ENCODE peak calls at places on chromosomes 4 and X, in four cellular contexts. M, O, I and K are unnamed samples.

GRCh38 chr4:145933134-145933533 is 5.5 kb downstream of the ZNF827 start:
- DNase-seq in M (no peak), O (no peak), I (no peak), K (no peak)

GRCh38 chr4:128880662-128881061 is 71.2 kb downstream of the JADE1 start:
- DNase-seq in M (peak; percentile 32), O (no peak), I (no peak), K (no peak)

GRCh38 chr4:54318904-54319303 is 89.8 kb downstream of the PDGFRA start:
- DNase-seq in M (peak; percentile 74), O (peak; percentile 11), I (peak; percentile 15), K (no peak)

GRCh38 chrX:136856527-136856926 is 24.0 kb downstream of the RBMX start:
- DNase-seq in M (no peak), O (no peak), I (no peak), K (peak; percentile 40)

GRCh38 chr4:113086172-113086695 is 36.8 kb downstream of the ANK2 start:
- DNase-seq in M (peak; percentile 7), O (no peak), I (no peak), K (no peak)

GRCh38 chr4:108170729-108171540 is 2.2 kb upstream of the LEF1 start:
- DNase-seq in M (no peak), O (no peak), I (no peak), K (no peak)

GRCh38 chrX:131729295-131729694 is 185.4 kb downstream of the OR13H1 start:
- DNase-seq in M (no peak), O (no peak), I (no peak), K (no peak)

GRCh38 chr4:182554736-182555135 is 311.5 kb downstream of the TENM3 start:
- DNase-seq in M (no peak), O (no peak), I (no peak), K (no peak)

GRCh38 chr4:77175201-77175610 is 18.2 kb downstream of the CCNG2 start:
- DNase-seq in M (no peak), O (no peak), I (no peak), K (no peak)

GRCh38 chr4:10115271-10115656 is 1.3 kb downstream of the WDR1 start:
- DNase-seq in M (peak; percentile 69), O (no peak), I (no peak), K (peak; percentile 56)

GRCh38 chr4:184476660-184477059 is 2.3 kb upstream of the IRF2 start:
- DNase-seq in M (no peak), O (no peak), I (no peak), K (no peak)

GRCh38 chr4:158809611-158810486 is 41.0 kb downstream of the FNIP2 start:
- DNase-seq in M (peak; percentile 88), O (no peak), I (no peak), K (peak; percentile 81)

GRCh38 chrX:58051346-58051745 is 141.1 kb upstream of the ZXDA start:
- DNase-seq in M (no peak), O (no peak), I (no peak), K (no peak)

GRCh38 chr4:184746532-184746870 is 12.6 kb upstream of the CENPU start:
- DNase-seq in M (peak; percentile 89), O (peak; percentile 58), I (no peak), K (no peak)

GRCh38 chr4:19346636-19347035 is 905.1 kb upstream of the SLIT2 start:
- DNase-seq in M (no peak), O (no peak), I (no peak), K (no peak)

GRCh38 chr4:21858971-21859370 is 89.6 kb downstream of the KCNIP4 start:
- DNase-seq in M (no peak), O (no peak), I (no peak), K (no peak)

GRCh38 chrX:10186355-10186754 is 29.6 kb downstream of the CLCN4 start:
- DNase-seq in M (no peak), O (no peak), I (no peak), K (no peak)

GRCh38 chr4:148810461-148810860 is 368.2 kb upstream of the NR3C2 start:
- DNase-seq in M (no peak), O (no peak), I (no peak), K (no peak)

GRCh38 chr4:84263415-84263814 is 235.7 kb downstream of the NKX6-1 start:
- DNase-seq in M (no peak), O (no peak), I (no peak), K (no peak)

GRCh38 chr4:159455675-159456235 is 352.9 kb downstream of the RAPGEF2 start:
- DNase-seq in M (peak; percentile 58), O (no peak), I (peak; percentile 36), K (no peak)

GRCh38 chrX:39242187-39242586 is 440.9 kb downstream of the MID1IP1 start:
- DNase-seq in M (peak; percentile 10), O (no peak), I (peak; percentile 27), K (no peak)

GRCh38 chrX:110384490-110384889 is 25.8 kb downstream of the RTL9 start:
- DNase-seq in M (peak; percentile 37), O (no peak), I (no peak), K (no peak)

GRCh38 chrX:66815227-66815626 is 176.3 kb upstream of the EDA2R start:
- DNase-seq in M (no peak), O (no peak), I (no peak), K (no peak)

GRCh38 chr4:51845736-51846135 is 2.8 kb downstream of the DCUN1D4 start:
- DNase-seq in M (peak; percentile 24), O (no peak), I (no peak), K (no peak)

GRCh38 chr4:24659241-24659961 is 75.0 kb upstream of the DHX15 start:
- DNase-seq in M (peak; percentile 15), O (no peak), I (no peak), K (no peak)

GRCh38 chr4:32931475-32931874 is 2211.3 kb downstream of the PCDH7 start:
- DNase-seq in M (no peak), O (no peak), I (no peak), K (no peak)

GRCh38 chr4:108094131-108094530 is 74.6 kb downstream of the LEF1 start:
- DNase-seq in M (no peak), O (no peak), I (no peak), K (no peak)

GRCh38 chr4:46274717-46275116 is 115.2 kb downstream of the GABRA2 start:
- DNase-seq in M (peak; percentile 3), O (no peak), I (no peak), K (no peak)
- TF ChIP-seq CTCF in M (peak; percentile 29), O (peak; percentile 35), I (peak; percentile 49), K (no peak)

DNA sequence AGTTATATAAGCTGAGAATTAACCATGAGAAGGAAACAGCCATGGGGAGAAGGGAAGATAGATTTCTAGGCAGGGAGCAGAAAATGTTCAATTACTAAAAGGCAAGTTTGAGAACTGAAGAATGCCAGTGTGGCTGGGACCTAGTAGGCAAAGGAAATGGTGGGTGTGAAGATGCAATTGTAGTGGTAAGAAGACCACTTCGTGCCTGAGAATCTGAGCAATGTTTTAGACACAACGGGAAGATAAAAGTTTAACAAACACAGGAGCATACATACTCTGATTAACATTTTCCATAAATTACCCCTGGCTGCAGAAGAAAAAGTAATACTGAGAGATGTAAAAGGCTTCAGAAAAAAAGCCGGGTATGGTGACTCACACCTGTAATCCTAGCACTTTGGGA is 18.1 kb upstream of the MMRN1 start:
- DNase-seq in M (no peak), O (no peak), I (no peak), K (no peak)
- TF ChIP-seq CTCF in M (no peak), O (no peak), I (no peak), K (no peak)

DNA sequence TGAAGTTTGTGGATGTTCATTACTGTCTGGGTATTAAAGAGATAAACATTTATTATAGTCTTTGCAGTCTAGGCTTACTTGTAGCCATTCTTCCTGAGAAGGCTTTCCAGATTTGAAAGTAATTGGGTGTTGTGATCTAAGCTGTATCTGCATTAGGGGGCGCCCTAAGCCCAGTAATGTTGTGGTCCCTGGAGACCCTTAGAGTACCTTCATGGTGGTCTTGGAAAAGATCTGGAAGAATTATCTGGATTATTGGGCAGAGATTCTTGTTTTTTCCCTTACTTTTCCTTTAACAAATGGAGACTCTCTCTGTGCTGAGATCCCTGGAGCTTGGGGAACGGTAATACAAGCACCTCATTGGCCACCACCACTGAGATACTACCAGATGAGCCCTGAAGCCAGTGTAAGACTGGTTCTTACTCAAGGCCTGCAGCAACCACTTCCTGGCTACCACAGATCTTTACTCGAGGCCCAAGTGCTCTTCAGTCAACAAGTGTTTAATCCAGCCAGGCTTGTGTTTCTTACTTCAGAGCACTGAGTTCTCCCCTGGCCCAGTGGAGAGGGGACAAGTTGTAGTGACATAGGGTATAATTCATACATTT is 63.1 kb downstream of the RTL3 start:
- DNase-seq in M (peak; percentile 21), O (no peak), I (no peak), K (no peak)
- TF ChIP-seq CTCF in M (peak; percentile 31), O (no peak), I (no peak), K (no peak)

GRCh38 chr4:17111436-17111835 is 213.0 kb upstream of the LDB2 start:
- DNase-seq in M (no peak), O (no peak), I (no peak), K (no peak)

GRCh38 chr4:17117746-17118145 is 219.3 kb upstream of the LDB2 start:
- DNase-seq in M (no peak), O (no peak), I (no peak), K (no peak)

GRCh38 chr4:17120761-17121160 is 222.3 kb upstream of the LDB2 start:
- DNase-seq in M (peak; percentile 72), O (no peak), I (no peak), K (no peak)

GRCh38 chr4:17111959-17112659 is 213.7 kb upstream of the LDB2 start:
- DNase-seq in M (peak; percentile 18), O (no peak), I (peak; percentile 42), K (no peak)

DNA sequence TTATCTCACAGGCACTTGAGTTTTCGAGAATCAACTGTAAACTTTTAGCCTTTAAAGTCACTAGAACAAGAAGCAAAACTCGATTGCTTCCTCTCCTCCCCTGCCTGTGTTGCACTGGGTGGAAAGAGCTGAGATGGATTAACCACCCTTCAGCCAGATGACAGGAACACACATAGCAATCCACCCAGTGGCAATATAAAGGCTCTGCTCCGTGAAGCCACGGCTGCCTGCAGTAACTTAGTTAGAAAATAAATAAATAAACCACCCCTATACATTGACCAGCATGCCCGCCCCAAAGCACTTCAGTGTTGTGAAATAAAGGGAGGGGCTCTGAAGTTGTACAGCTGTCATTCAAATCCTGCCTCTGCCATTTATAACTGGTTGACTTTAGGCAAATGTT is 217.1 kb upstream of the LDB2 start:
- DNase-seq in M (no peak), O (no peak), I (peak; percentile 51), K (no peak)
- TF ChIP-seq CTCF in M (no peak), O (no peak), I (no peak), K (no peak)

GRCh38 chrX:119783026-119783425 is 8.4 kb downstream of the RPL39 start:
- DNase-seq in M (no peak), O (no peak), I (no peak), K (peak; percentile 77)

DNA sequence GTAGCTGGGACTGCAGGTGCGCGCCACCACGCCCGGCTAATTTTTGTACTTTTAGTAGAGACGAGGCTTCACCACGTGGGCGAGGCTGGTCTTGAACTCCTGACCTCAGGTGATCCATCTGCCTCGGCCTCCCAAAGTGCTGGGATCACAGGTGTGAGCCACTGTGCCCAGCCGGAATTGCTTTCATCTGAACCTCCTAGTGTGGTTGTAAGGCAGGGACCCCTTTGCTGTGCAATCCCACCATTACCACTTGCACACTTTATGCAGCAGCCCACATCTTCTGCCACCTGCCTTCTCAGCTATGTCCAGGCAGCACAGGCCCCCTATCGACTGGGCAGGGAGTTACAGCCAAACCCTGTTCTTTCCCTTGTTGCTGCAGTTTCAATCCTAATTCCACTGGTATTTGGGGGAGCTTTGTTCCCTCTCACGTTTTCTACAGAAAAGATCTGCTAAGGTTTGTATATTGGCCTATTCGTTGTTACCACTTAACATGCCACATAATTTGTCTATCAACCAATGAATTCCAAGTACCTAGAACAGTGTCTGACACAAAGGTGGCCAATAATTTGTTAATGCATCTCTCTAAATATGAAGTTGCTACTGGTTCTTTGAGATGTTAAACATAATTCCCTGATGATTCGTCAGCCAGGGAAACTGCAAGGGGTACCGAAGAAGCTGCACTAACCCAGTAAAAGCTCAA is 6.5 kb downstream of the RPL39 start:
- DNase-seq in M (peak; percentile 44), O (no peak), I (peak; percentile 57), K (no peak)
- TF ChIP-seq CTCF in M (peak; percentile 59), O (peak; percentile 59), I (peak; percentile 71), K (peak; percentile 63)